ENCODE peak calls at places on chromosomes 13 and 19, in five cellular contexts. Q is adrenal gland, J is stomach, U is pancreas, D is mucosa of descending colon. R is an unnamed sample.
A peak's percentile ranks its signal among the peaks of the same experiment; 100 is the strongest.

GRCh38 chr13:114017028-114017630 is 43.3 kb upstream of the C13orf46 start:
- DNase-seq in Q (no peak), J (no peak), U (no peak), D (no peak), R (no peak)

GRCh38 chr19:42270346-42271044 is 1.4 kb downstream of the CIC start:
- DNase-seq in Q (peak; percentile 92), J (peak; percentile 63), U (peak; percentile 71), D (peak; percentile 62), R (peak; percentile 63)

GRCh38 chr13:85974604-85975366 is 175.6 kb upstream of the SLITRK6 start:
- DNase-seq in Q (no peak), J (no peak), U (no peak), D (no peak), R (no peak)

GRCh38 chr13:106570354-106570822 is 2.5 kb upstream of the ARGLU1 start:
- DNase-seq in Q (peak; percentile 87), J (peak; percentile 80), U (peak; percentile 83), D (peak; percentile 78), R (peak; percentile 46)

GRCh38 chr13:25118371-25118770 is 22.4 kb downstream of the PABPC3 start:
- DNase-seq in Q (no peak), J (no peak), U (no peak), D (no peak), R (no peak)

GRCh38 chr19:7458675-7459074 is 30.2 kb downstream of the PEX11G start:
- DNase-seq in Q (peak; percentile 63), J (no peak), U (no peak), D (no peak), R (no peak)

GRCh38 chr13:96082640-96083039 is 7.3 kb upstream of the HS6ST3 start:
- DNase-seq in Q (no peak), J (no peak), U (no peak), D (no peak), R (no peak)

GRCh38 chr13:38970380-38971051 is 20.1 kb downstream of the STOML3 start:
- DNase-seq in Q (no peak), J (no peak), U (no peak), D (no peak), R (no peak)

GRCh38 chr13:78326608-78327007 is 276.7 kb downstream of the POU4F1 start:
- DNase-seq in Q (no peak), J (no peak), U (no peak), D (no peak), R (no peak)

GRCh38 chr19:56476671-56477428 is at the start of gene ZNF667:
- DNase-seq in Q (peak; percentile 76), J (no peak), U (peak; percentile 71), D (peak; percentile 2), R (no peak)

GRCh38 chr19:33040994-33041827 is 23.5 kb downstream of the RHPN2 start:
- DNase-seq in Q (no peak), J (peak; percentile 50), U (no peak), D (peak; percentile 81), R (peak; percentile 81)

GRCh38 chr13:73754727-73755292 is 379.4 kb downstream of the KLF12 start:
- DNase-seq in Q (no peak), J (no peak), U (no peak), D (peak; percentile 82), R (no peak)

GRCh38 chr19:47096721-47097120 is 16.9 kb downstream of the ZC3H4 start:
- DNase-seq in Q (peak; percentile 66), J (peak; percentile 35), U (no peak), D (peak; percentile 64), R (peak; percentile 54)

GRCh38 chr13:91356919-91357612 is 9.6 kb downstream of the MIR17HG start:
- DNase-seq in Q (no peak), J (no peak), U (no peak), D (no peak), R (no peak)

GRCh38 chr19:17757125-17757524 is 5.8 kb downstream of the FCHO1 start:
- DNase-seq in Q (peak; percentile 88), J (peak; percentile 91), U (peak; percentile 87), D (peak; percentile 59), R (peak; percentile 71)

GRCh38 chr13:105918842-105919741 is 616.4 kb downstream of the EFNB2 start:
- DNase-seq in Q (peak; percentile 52), J (peak; percentile 54), U (no peak), D (peak; percentile 85), R (peak; percentile 80)

GRCh38 chr19:41521860-41522555 is 54.0 kb upstream of the CEACAM21 start:
- DNase-seq in Q (no peak), J (no peak), U (peak; percentile 66), D (peak; percentile 34), R (no peak)

GRCh38 chr13:31053098-31053497 is 108.6 kb downstream of the HSPH1 start:
- DNase-seq in Q (peak; percentile 95), J (no peak), U (no peak), D (no peak), R (no peak)

GRCh38 chr19:33403221-33403972 is 29.9 kb downstream of the CEBPG start:
- DNase-seq in Q (no peak), J (peak; percentile 59), U (peak; percentile 59), D (peak; percentile 52), R (peak; percentile 45)

GRCh38 chr19:15296841-15297415 is 35.4 kb downstream of the BRD4 start:
- DNase-seq in Q (no peak), J (no peak), U (no peak), D (no peak), R (no peak)

GRCh38 chr19:49151339-49152217 is 3.6 kb downstream of the HRC start:
- DNase-seq in Q (peak; percentile 90), J (peak; percentile 99), U (peak; percentile 96), D (peak; percentile 98), R (peak; percentile 98)

GRCh38 chr13:83312194-83312593 is 570.1 kb downstream of the SLITRK1 start:
- DNase-seq in Q (no peak), J (no peak), U (no peak), D (no peak), R (no peak)

GRCh38 chr13:42651936-42652641 is 78.1 kb downstream of the TNFSF11 start:
- DNase-seq in Q (no peak), J (no peak), U (no peak), D (no peak), R (no peak)

GRCh38 chr19:48673436-48674100 is 751 bp upstream of the NTN5 start:
- DNase-seq in Q (no peak), J (no peak), U (no peak), D (no peak), R (no peak)

GRCh38 chr19:2511991-2512390 is 36.1 kb downstream of the GADD45B start:
- DNase-seq in Q (no peak), J (no peak), U (no peak), D (no peak), R (no peak)

GRCh38 chr13:27968316-27969072 is 621 bp downstream of the CDX2 start:
- DNase-seq in Q (no peak), J (peak; percentile 26), U (peak; percentile 70), D (no peak), R (no peak)

GRCh38 chr19:8240274-8241229 is 31.4 kb downstream of the CERS4 start:
- DNase-seq in Q (peak; percentile 94), J (peak; percentile 94), U (peak; percentile 92), D (peak; percentile 74), R (peak; percentile 82)

GRCh38 chr19:49347835-49348234 is 12.6 kb downstream of the CD37 start:
- DNase-seq in Q (no peak), J (no peak), U (no peak), D (peak; percentile 40), R (no peak)

GRCh38 chr13:30235206-30235605 is 72.1 kb downstream of the KATNAL1 start:
- DNase-seq in Q (no peak), J (no peak), U (no peak), D (no peak), R (no peak)

GRCh38 chr13:41213316-41213715 is 18.9 kb upstream of the KBTBD7 start:
- DNase-seq in Q (no peak), J (no peak), U (no peak), D (no peak), R (no peak)

GRCh38 chr19:16370671-16371391 is 46.2 kb downstream of the KLF2 start:
- DNase-seq in Q (no peak), J (no peak), U (no peak), D (no peak), R (no peak)

GRCh38 chr19:16369306-16369663 is 44.7 kb downstream of the KLF2 start:
- DNase-seq in Q (no peak), J (no peak), U (no peak), D (no peak), R (no peak)

GRCh38 chr19:16368385-16369305 is 44.0 kb downstream of the KLF2 start:
- DNase-seq in Q (no peak), J (no peak), U (no peak), D (no peak), R (no peak)

GRCh38 chr19:16371540-16371986 is 46.9 kb downstream of the KLF2 start:
- DNase-seq in Q (peak; percentile 69), J (peak; percentile 85), U (no peak), D (peak; percentile 86), R (peak; percentile 90)

GRCh38 chr19:16369664-16370576 is 45.3 kb downstream of the KLF2 start:
- DNase-seq in Q (no peak), J (no peak), U (peak; percentile 39), D (no peak), R (no peak)
- H3K4me1 ChIP-seq in Q (peaks cover 38% of the 10 kb centered on the region), J (peaks cover 98% of the 10 kb centered on the region), U (no peaks in the 10 kb centered on the region), D (peaks cover 32% of the 10 kb centered on the region), R (peaks cover 22% of the 10 kb centered on the region)

DNA sequence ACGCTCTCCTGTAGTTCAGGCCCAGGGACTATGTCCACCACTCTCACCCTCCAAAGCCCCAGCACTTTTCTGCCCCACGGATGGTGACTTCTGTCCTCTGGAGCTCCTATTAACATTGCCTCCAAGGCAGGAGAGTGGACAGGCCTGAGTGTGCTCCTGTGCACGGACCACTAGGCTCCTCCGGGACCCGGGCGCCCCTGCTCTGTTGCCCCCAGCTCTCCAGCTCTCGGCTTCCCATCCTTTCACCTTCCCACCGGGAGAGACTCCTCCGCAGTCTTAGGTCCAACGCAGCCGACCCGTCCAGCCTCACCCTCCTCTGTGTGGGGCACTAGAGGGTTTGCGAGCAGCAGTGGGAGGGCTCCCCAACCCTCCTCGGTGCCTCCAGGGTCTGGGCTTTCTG is 30.4 kb downstream of the CAPN12 start:
- DNase-seq in Q (no peak), J (no peak), U (no peak), D (no peak), R (no peak)
- H3K4me1 ChIP-seq in Q (peaks cover 63% of the 10 kb centered on the region), J (peaks cover 86% of the 10 kb centered on the region), U (peaks cover 31% of the 10 kb centered on the region), D (peaks cover 2% of the 10 kb centered on the region), R (peaks cover 13% of the 10 kb centered on the region)

DNA sequence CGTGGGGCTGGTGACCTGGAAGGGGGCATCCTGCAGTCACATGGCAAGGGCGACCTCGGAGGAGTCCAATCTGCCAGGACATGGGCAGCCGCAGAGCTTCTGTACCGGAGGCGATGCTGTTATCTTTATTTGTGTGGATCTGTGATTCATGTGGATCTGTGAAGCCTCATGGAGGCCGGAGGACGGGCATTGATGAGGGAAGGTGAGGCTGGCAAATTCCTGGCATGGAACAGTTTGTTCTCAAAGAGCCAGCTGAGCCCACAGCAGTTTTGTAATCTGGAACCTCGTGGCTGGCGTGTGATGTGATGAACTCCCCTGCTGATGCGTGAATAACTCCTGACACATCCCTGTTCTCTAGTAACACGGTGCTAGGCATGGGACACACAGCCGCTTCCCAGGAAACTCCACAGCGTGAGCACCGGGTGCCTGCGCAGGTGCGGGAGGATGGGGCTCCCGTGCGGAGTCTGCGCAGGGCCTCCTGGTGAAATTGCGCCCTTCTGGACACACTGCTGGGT is 40.4 kb downstream of the ATP11A start:
- DNase-seq in Q (peak; percentile 84), J (peak; percentile 15), U (no peak), D (no peak), R (no peak)
- H3K4me1 ChIP-seq in Q (peaks cover 30% of the 10 kb centered on the region), J (peaks cover 33% of the 10 kb centered on the region), U (peaks cover 10% of the 10 kb centered on the region), D (no peaks in the 10 kb centered on the region), R (no peaks in the 10 kb centered on the region)

DNA sequence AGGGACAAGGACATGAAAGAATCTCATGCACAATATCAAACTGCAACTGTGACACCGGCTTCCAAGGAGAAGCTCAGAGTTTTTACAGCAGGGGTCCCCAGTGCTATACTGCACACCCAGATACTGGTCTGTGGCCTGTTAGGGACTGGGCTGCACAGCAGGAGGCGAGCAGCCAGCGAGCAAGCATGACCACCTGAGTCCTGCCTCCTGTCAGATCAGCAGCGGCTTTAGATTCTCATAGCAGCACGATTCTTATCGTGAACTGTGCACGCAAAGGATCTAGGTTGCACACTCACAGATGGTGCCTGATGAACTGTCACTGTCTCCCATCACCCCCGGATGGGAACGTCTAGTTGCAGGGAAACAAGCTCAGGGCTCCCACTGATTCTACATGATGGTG is 13.1 kb upstream of the CD22 start:
- DNase-seq in Q (no peak), J (no peak), U (no peak), D (no peak), R (no peak)
- H3K4me1 ChIP-seq in Q (peaks cover 37% of the 10 kb centered on the region), J (peaks cover 19% of the 10 kb centered on the region), U (no peaks in the 10 kb centered on the region), D (no peaks in the 10 kb centered on the region), R (no peaks in the 10 kb centered on the region)

R was measured in transverse colon.